ENCODE peak calls at places on chromosomes 12 and 14, in eight cellular contexts. One of them, this sample, is unnamed.
A peak's percentile ranks its signal among the peaks of the same experiment; 100 is the strongest.

GRCh38 chr14:52348796-52349195 is 34.7 kb downstream of the PTGER2 start:
- DNase-seq in NCI-H2171 treated with DMSO at 0.1 percent for 48 hours: no peak
- DNase-seq in foreskin fibroblast: peak; percentile 76
- DNase-seq in endothelial cell: no peak
- DNase-seq in activated CD4-positive, alpha-beta T cell treated with anti-CD3 and anti-CD28 coated beads for 48 hours: no peak
- DNase-seq in amygdala: no peak
- DNase-seq in activated CD8-positive, alpha-beta memory T cell treated with anti-CD3 and anti-CD28 coated beads, Interleukin-2, amount 50 U/mL, for 4 hours: no peak
- DNase-seq in stromal cell of bone marrow: no peak
- DNase-seq in this sample: no peak

GRCh38 chr12:128228581-128228980 is 38.4 kb upstream of the TMEM132C start:
- DNase-seq in foreskin fibroblast: no peak
- DNase-seq in endothelial cell: no peak
- DNase-seq in stromal cell of bone marrow: no peak
- DNase-seq in activated CD8-positive, alpha-beta memory T cell treated with anti-CD3 and anti-CD28 coated beads, Interleukin-2, amount 50 U/mL, for 4 hours: no peak
- DNase-seq in activated CD4-positive, alpha-beta T cell treated with anti-CD3 and anti-CD28 coated beads for 48 hours: no peak
- DNase-seq in amygdala: no peak
- DNase-seq in NCI-H2171 treated with DMSO at 0.1 percent for 48 hours: no peak
- DNase-seq in this sample: no peak

GRCh38 chr12:59596232-59597143 is 659 bp downstream of the SLC16A7 start:
- DNase-seq in endothelial cell: peak; percentile 72
- DNase-seq in NCI-H2171 treated with DMSO at 0.1 percent for 48 hours: peak; percentile 82
- DNase-seq in activated CD4-positive, alpha-beta T cell treated with anti-CD3 and anti-CD28 coated beads for 48 hours: peak; percentile 84
- DNase-seq in activated CD8-positive, alpha-beta memory T cell treated with anti-CD3 and anti-CD28 coated beads, Interleukin-2, amount 50 U/mL, for 4 hours: peak; percentile 83
- DNase-seq in amygdala: peak; percentile 79
- DNase-seq in stromal cell of bone marrow: peak; percentile 58
- DNase-seq in foreskin fibroblast: peak; percentile 95
- DNase-seq in this sample: peak; percentile 33

GRCh38 chr14:99853206-99853605 is 60.0 kb downstream of the EML1 start:
- DNase-seq in activated CD4-positive, alpha-beta T cell treated with anti-CD3 and anti-CD28 coated beads for 48 hours: peak; percentile 5
- DNase-seq in foreskin fibroblast: peak; percentile 15
- DNase-seq in stromal cell of bone marrow: no peak
- DNase-seq in amygdala: no peak
- DNase-seq in endothelial cell: no peak
- DNase-seq in NCI-H2171 treated with DMSO at 0.1 percent for 48 hours: peak; percentile 13
- DNase-seq in activated CD8-positive, alpha-beta memory T cell treated with anti-CD3 and anti-CD28 coated beads, Interleukin-2, amount 50 U/mL, for 4 hours: no peak
- DNase-seq in this sample: no peak

GRCh38 chr12:66514581-66514980 is 164.3 kb downstream of the GRIP1 start:
- DNase-seq in foreskin fibroblast: peak; percentile 9
- DNase-seq in activated CD8-positive, alpha-beta memory T cell treated with anti-CD3 and anti-CD28 coated beads, Interleukin-2, amount 50 U/mL, for 4 hours: no peak
- DNase-seq in endothelial cell: no peak
- DNase-seq in activated CD4-positive, alpha-beta T cell treated with anti-CD3 and anti-CD28 coated beads for 48 hours: no peak
- DNase-seq in amygdala: no peak
- DNase-seq in stromal cell of bone marrow: peak; percentile 37
- DNase-seq in NCI-H2171 treated with DMSO at 0.1 percent for 48 hours: no peak
- DNase-seq in this sample: no peak

GRCh38 chr14:52840916-52841315 is 49.5 kb upstream of the GNPNAT1 start:
- DNase-seq in endothelial cell: no peak
- DNase-seq in stromal cell of bone marrow: peak; percentile 73
- DNase-seq in activated CD8-positive, alpha-beta memory T cell treated with anti-CD3 and anti-CD28 coated beads, Interleukin-2, amount 50 U/mL, for 4 hours: no peak
- DNase-seq in amygdala: no peak
- DNase-seq in NCI-H2171 treated with DMSO at 0.1 percent for 48 hours: no peak
- DNase-seq in activated CD4-positive, alpha-beta T cell treated with anti-CD3 and anti-CD28 coated beads for 48 hours: no peak
- DNase-seq in foreskin fibroblast: peak; percentile 91
- DNase-seq in this sample: peak; percentile 67

GRCh38 chr12:43692064-43692463 is 66.5 kb downstream of the PUS7L start:
- DNase-seq in foreskin fibroblast: peak; percentile 57
- DNase-seq in amygdala: no peak
- DNase-seq in activated CD4-positive, alpha-beta T cell treated with anti-CD3 and anti-CD28 coated beads for 48 hours: no peak
- DNase-seq in NCI-H2171 treated with DMSO at 0.1 percent for 48 hours: peak; percentile 2
- DNase-seq in stromal cell of bone marrow: peak; percentile 3
- DNase-seq in activated CD8-positive, alpha-beta memory T cell treated with anti-CD3 and anti-CD28 coated beads, Interleukin-2, amount 50 U/mL, for 4 hours: no peak
- DNase-seq in endothelial cell: no peak
- DNase-seq in this sample: peak; percentile 9

GRCh38 chr14:93941293-93941910 is 14.3 kb downstream of the FAM181A start:
- DNase-seq in foreskin fibroblast: peak; percentile 77
- DNase-seq in endothelial cell: no peak
- DNase-seq in activated CD8-positive, alpha-beta memory T cell treated with anti-CD3 and anti-CD28 coated beads, Interleukin-2, amount 50 U/mL, for 4 hours: no peak
- DNase-seq in amygdala: no peak
- DNase-seq in NCI-H2171 treated with DMSO at 0.1 percent for 48 hours: peak; percentile 94
- DNase-seq in stromal cell of bone marrow: no peak
- DNase-seq in activated CD4-positive, alpha-beta T cell treated with anti-CD3 and anti-CD28 coated beads for 48 hours: no peak
- DNase-seq in this sample: no peak

GRCh38 chr14:103650213-103650612 is 21.2 kb downstream of the KLC1 start:
- DNase-seq in activated CD4-positive, alpha-beta T cell treated with anti-CD3 and anti-CD28 coated beads for 48 hours: no peak
- DNase-seq in amygdala: no peak
- DNase-seq in stromal cell of bone marrow: no peak
- DNase-seq in NCI-H2171 treated with DMSO at 0.1 percent for 48 hours: no peak
- DNase-seq in activated CD8-positive, alpha-beta memory T cell treated with anti-CD3 and anti-CD28 coated beads, Interleukin-2, amount 50 U/mL, for 4 hours: no peak
- DNase-seq in foreskin fibroblast: no peak
- DNase-seq in endothelial cell: no peak
- DNase-seq in this sample: no peak

GRCh38 chr14:91361236-91361811 is 56.3 kb downstream of the CCDC88C start:
- DNase-seq in foreskin fibroblast: no peak
- DNase-seq in activated CD8-positive, alpha-beta memory T cell treated with anti-CD3 and anti-CD28 coated beads, Interleukin-2, amount 50 U/mL, for 4 hours: no peak
- DNase-seq in activated CD4-positive, alpha-beta T cell treated with anti-CD3 and anti-CD28 coated beads for 48 hours: no peak
- DNase-seq in endothelial cell: no peak
- DNase-seq in NCI-H2171 treated with DMSO at 0.1 percent for 48 hours: no peak
- DNase-seq in stromal cell of bone marrow: no peak
- DNase-seq in amygdala: no peak
- DNase-seq in this sample: no peak

GRCh38 chr12:95316798-95317197 is 99.2 kb downstream of the VEZT start:
- DNase-seq in stromal cell of bone marrow: no peak
- DNase-seq in amygdala: no peak
- DNase-seq in endothelial cell: no peak
- DNase-seq in activated CD4-positive, alpha-beta T cell treated with anti-CD3 and anti-CD28 coated beads for 48 hours: no peak
- DNase-seq in foreskin fibroblast: no peak
- DNase-seq in activated CD8-positive, alpha-beta memory T cell treated with anti-CD3 and anti-CD28 coated beads, Interleukin-2, amount 50 U/mL, for 4 hours: no peak
- DNase-seq in NCI-H2171 treated with DMSO at 0.1 percent for 48 hours: no peak
- DNase-seq in this sample: no peak

GRCh38 chr14:55508676-55509075 is 68.3 kb upstream of the TBPL2 start:
- DNase-seq in activated CD8-positive, alpha-beta memory T cell treated with anti-CD3 and anti-CD28 coated beads, Interleukin-2, amount 50 U/mL, for 4 hours: no peak
- DNase-seq in endothelial cell: no peak
- DNase-seq in foreskin fibroblast: peak; percentile 5
- DNase-seq in NCI-H2171 treated with DMSO at 0.1 percent for 48 hours: no peak
- DNase-seq in stromal cell of bone marrow: no peak
- DNase-seq in amygdala: no peak
- DNase-seq in activated CD4-positive, alpha-beta T cell treated with anti-CD3 and anti-CD28 coated beads for 48 hours: no peak
- DNase-seq in this sample: no peak

GRCh38 chr12:100753837-100754236 is 40.7 kb upstream of the ANO4 start:
- DNase-seq in endothelial cell: no peak
- DNase-seq in foreskin fibroblast: peak; percentile 11
- DNase-seq in NCI-H2171 treated with DMSO at 0.1 percent for 48 hours: peak; percentile 8
- DNase-seq in amygdala: no peak
- DNase-seq in activated CD8-positive, alpha-beta memory T cell treated with anti-CD3 and anti-CD28 coated beads, Interleukin-2, amount 50 U/mL, for 4 hours: no peak
- DNase-seq in activated CD4-positive, alpha-beta T cell treated with anti-CD3 and anti-CD28 coated beads for 48 hours: no peak
- DNase-seq in stromal cell of bone marrow: no peak
- DNase-seq in this sample: no peak

GRCh38 chr14:77682158-77682553 is 25.7 kb downstream of the ALKBH1 start:
- DNase-seq in stromal cell of bone marrow: peak; percentile 4
- DNase-seq in endothelial cell: no peak
- DNase-seq in NCI-H2171 treated with DMSO at 0.1 percent for 48 hours: no peak
- DNase-seq in activated CD4-positive, alpha-beta T cell treated with anti-CD3 and anti-CD28 coated beads for 48 hours: no peak
- DNase-seq in amygdala: no peak
- DNase-seq in activated CD8-positive, alpha-beta memory T cell treated with anti-CD3 and anti-CD28 coated beads, Interleukin-2, amount 50 U/mL, for 4 hours: no peak
- DNase-seq in foreskin fibroblast: peak; percentile 33
- DNase-seq in this sample: no peak

GRCh38 chr14:63426838-63427237 is 108.1 kb upstream of the GPHB5 start:
- DNase-seq in foreskin fibroblast: no peak
- DNase-seq in activated CD4-positive, alpha-beta T cell treated with anti-CD3 and anti-CD28 coated beads for 48 hours: no peak
- DNase-seq in endothelial cell: no peak
- DNase-seq in activated CD8-positive, alpha-beta memory T cell treated with anti-CD3 and anti-CD28 coated beads, Interleukin-2, amount 50 U/mL, for 4 hours: no peak
- DNase-seq in NCI-H2171 treated with DMSO at 0.1 percent for 48 hours: no peak
- DNase-seq in amygdala: no peak
- DNase-seq in stromal cell of bone marrow: no peak
- DNase-seq in this sample: no peak

GRCh38 chr12:109681986-109682707 is 31.5 kb upstream of the FAM222A start:
- DNase-seq in endothelial cell: no peak
- DNase-seq in stromal cell of bone marrow: no peak
- DNase-seq in activated CD8-positive, alpha-beta memory T cell treated with anti-CD3 and anti-CD28 coated beads, Interleukin-2, amount 50 U/mL, for 4 hours: no peak
- DNase-seq in NCI-H2171 treated with DMSO at 0.1 percent for 48 hours: no peak
- DNase-seq in activated CD4-positive, alpha-beta T cell treated with anti-CD3 and anti-CD28 coated beads for 48 hours: no peak
- DNase-seq in foreskin fibroblast: no peak
- DNase-seq in amygdala: no peak
- DNase-seq in this sample: no peak

GRCh38 chr14:70622111-70622712 is 19.5 kb upstream of the TTC9 start:
- DNase-seq in stromal cell of bone marrow: peak; percentile 25
- DNase-seq in NCI-H2171 treated with DMSO at 0.1 percent for 48 hours: peak; percentile 80
- DNase-seq in endothelial cell: peak; percentile 68
- DNase-seq in activated CD4-positive, alpha-beta T cell treated with anti-CD3 and anti-CD28 coated beads for 48 hours: peak; percentile 61
- DNase-seq in activated CD8-positive, alpha-beta memory T cell treated with anti-CD3 and anti-CD28 coated beads, Interleukin-2, amount 50 U/mL, for 4 hours: peak; percentile 50
- DNase-seq in foreskin fibroblast: peak; percentile 47
- DNase-seq in amygdala: no peak
- DNase-seq in this sample: peak; percentile 16

GRCh38 chr14:52071675-52072074 is 2.8 kb upstream of the NID2 start:
- DNase-seq in activated CD8-positive, alpha-beta memory T cell treated with anti-CD3 and anti-CD28 coated beads, Interleukin-2, amount 50 U/mL, for 4 hours: no peak
- DNase-seq in activated CD4-positive, alpha-beta T cell treated with anti-CD3 and anti-CD28 coated beads for 48 hours: no peak
- DNase-seq in amygdala: no peak
- DNase-seq in stromal cell of bone marrow: no peak
- DNase-seq in endothelial cell: no peak
- DNase-seq in foreskin fibroblast: peak; percentile 70
- DNase-seq in NCI-H2171 treated with DMSO at 0.1 percent for 48 hours: no peak
- DNase-seq in this sample: no peak

GRCh38 chr12:112170376-112170775 is 45.0 kb downstream of the TRAFD1 start:
- DNase-seq in foreskin fibroblast: peak; percentile 37
- DNase-seq in stromal cell of bone marrow: no peak
- DNase-seq in amygdala: no peak
- DNase-seq in activated CD8-positive, alpha-beta memory T cell treated with anti-CD3 and anti-CD28 coated beads, Interleukin-2, amount 50 U/mL, for 4 hours: peak; percentile 31
- DNase-seq in activated CD4-positive, alpha-beta T cell treated with anti-CD3 and anti-CD28 coated beads for 48 hours: peak; percentile 33
- DNase-seq in NCI-H2171 treated with DMSO at 0.1 percent for 48 hours: no peak
- DNase-seq in endothelial cell: peak; percentile 36
- DNase-seq in this sample: peak; percentile 78

GRCh38 chr14:91866511-91867295 is 633 bp downstream of the TC2N start:
- DNase-seq in endothelial cell: no peak
- DNase-seq in activated CD4-positive, alpha-beta T cell treated with anti-CD3 and anti-CD28 coated beads for 48 hours: no peak
- DNase-seq in stromal cell of bone marrow: no peak
- DNase-seq in foreskin fibroblast: no peak
- DNase-seq in activated CD8-positive, alpha-beta memory T cell treated with anti-CD3 and anti-CD28 coated beads, Interleukin-2, amount 50 U/mL, for 4 hours: no peak
- DNase-seq in NCI-H2171 treated with DMSO at 0.1 percent for 48 hours: no peak
- DNase-seq in amygdala: no peak
- DNase-seq in this sample: no peak

GRCh38 chr14:70278281-70278680 is 81.2 kb downstream of the COX16 start:
- DNase-seq in NCI-H2171 treated with DMSO at 0.1 percent for 48 hours: no peak
- DNase-seq in foreskin fibroblast: no peak
- DNase-seq in activated CD8-positive, alpha-beta memory T cell treated with anti-CD3 and anti-CD28 coated beads, Interleukin-2, amount 50 U/mL, for 4 hours: no peak
- DNase-seq in activated CD4-positive, alpha-beta T cell treated with anti-CD3 and anti-CD28 coated beads for 48 hours: no peak
- DNase-seq in stromal cell of bone marrow: no peak
- DNase-seq in amygdala: no peak
- DNase-seq in endothelial cell: no peak
- DNase-seq in this sample: no peak

GRCh38 chr14:20429801-20430669 is 5.9 kb downstream of the KLHL33 start:
- DNase-seq in endothelial cell: no peak
- DNase-seq in amygdala: peak; percentile 14
- DNase-seq in foreskin fibroblast: no peak
- DNase-seq in NCI-H2171 treated with DMSO at 0.1 percent for 48 hours: no peak
- DNase-seq in activated CD4-positive, alpha-beta T cell treated with anti-CD3 and anti-CD28 coated beads for 48 hours: no peak
- DNase-seq in stromal cell of bone marrow: no peak
- DNase-seq in activated CD8-positive, alpha-beta memory T cell treated with anti-CD3 and anti-CD28 coated beads, Interleukin-2, amount 50 U/mL, for 4 hours: peak; percentile 23
- DNase-seq in this sample: no peak

GRCh38 chr12:20508362-20508761 is 140.0 kb downstream of the PDE3A start:
- DNase-seq in activated CD8-positive, alpha-beta memory T cell treated with anti-CD3 and anti-CD28 coated beads, Interleukin-2, amount 50 U/mL, for 4 hours: no peak
- DNase-seq in foreskin fibroblast: no peak
- DNase-seq in amygdala: no peak
- DNase-seq in endothelial cell: no peak
- DNase-seq in NCI-H2171 treated with DMSO at 0.1 percent for 48 hours: no peak
- DNase-seq in stromal cell of bone marrow: no peak
- DNase-seq in activated CD4-positive, alpha-beta T cell treated with anti-CD3 and anti-CD28 coated beads for 48 hours: no peak
- DNase-seq in this sample: no peak

GRCh38 chr14:74437654-74438053 is 11.6 kb upstream of the SYNDIG1L start:
- DNase-seq in endothelial cell: peak; percentile 55
- DNase-seq in activated CD4-positive, alpha-beta T cell treated with anti-CD3 and anti-CD28 coated beads for 48 hours: no peak
- DNase-seq in stromal cell of bone marrow: no peak
- DNase-seq in activated CD8-positive, alpha-beta memory T cell treated with anti-CD3 and anti-CD28 coated beads, Interleukin-2, amount 50 U/mL, for 4 hours: no peak
- DNase-seq in foreskin fibroblast: peak; percentile 25
- DNase-seq in NCI-H2171 treated with DMSO at 0.1 percent for 48 hours: no peak
- DNase-seq in amygdala: no peak
- DNase-seq in this sample: no peak

GRCh38 chr12:89019439-89020120 is 332.7 kb downstream of the DUSP6 start:
- DNase-seq in amygdala: peak; percentile 45
- DNase-seq in activated CD4-positive, alpha-beta T cell treated with anti-CD3 and anti-CD28 coated beads for 48 hours: peak; percentile 76
- DNase-seq in endothelial cell: peak; percentile 80
- DNase-seq in NCI-H2171 treated with DMSO at 0.1 percent for 48 hours: peak; percentile 63
- DNase-seq in activated CD8-positive, alpha-beta memory T cell treated with anti-CD3 and anti-CD28 coated beads, Interleukin-2, amount 50 U/mL, for 4 hours: peak; percentile 65
- DNase-seq in foreskin fibroblast: peak; percentile 93
- DNase-seq in stromal cell of bone marrow: peak; percentile 79
- DNase-seq in this sample: peak; percentile 56

GRCh38 chr12:120041386-120042231 is 52.6 kb downstream of the BICDL1 start:
- DNase-seq in amygdala: no peak
- DNase-seq in stromal cell of bone marrow: no peak
- DNase-seq in activated CD4-positive, alpha-beta T cell treated with anti-CD3 and anti-CD28 coated beads for 48 hours: peak; percentile 26
- DNase-seq in foreskin fibroblast: no peak
- DNase-seq in NCI-H2171 treated with DMSO at 0.1 percent for 48 hours: no peak
- DNase-seq in endothelial cell: no peak
- DNase-seq in activated CD8-positive, alpha-beta memory T cell treated with anti-CD3 and anti-CD28 coated beads, Interleukin-2, amount 50 U/mL, for 4 hours: peak; percentile 32
- DNase-seq in this sample: no peak

GRCh38 chr14:24430682-24431568 is 1.2 kb downstream of the KHNYN start:
- DNase-seq in activated CD4-positive, alpha-beta T cell treated with anti-CD3 and anti-CD28 coated beads for 48 hours: peak; percentile 85
- DNase-seq in foreskin fibroblast: peak; percentile 93
- DNase-seq in NCI-H2171 treated with DMSO at 0.1 percent for 48 hours: no peak
- DNase-seq in activated CD8-positive, alpha-beta memory T cell treated with anti-CD3 and anti-CD28 coated beads, Interleukin-2, amount 50 U/mL, for 4 hours: peak; percentile 47
- DNase-seq in amygdala: no peak
- DNase-seq in endothelial cell: no peak
- DNase-seq in stromal cell of bone marrow: peak; percentile 57
- DNase-seq in this sample: peak; percentile 54

GRCh38 chr14:76762617-76763361 is 1.5 kb downstream of the VASH1 start:
- DNase-seq in endothelial cell: no peak
- DNase-seq in foreskin fibroblast: peak; percentile 50
- DNase-seq in NCI-H2171 treated with DMSO at 0.1 percent for 48 hours: no peak
- DNase-seq in stromal cell of bone marrow: no peak
- DNase-seq in activated CD4-positive, alpha-beta T cell treated with anti-CD3 and anti-CD28 coated beads for 48 hours: no peak
- DNase-seq in amygdala: no peak
- DNase-seq in activated CD8-positive, alpha-beta memory T cell treated with anti-CD3 and anti-CD28 coated beads, Interleukin-2, amount 50 U/mL, for 4 hours: no peak
- DNase-seq in this sample: no peak

GRCh38 chr14:75577724-75578098 is 709 bp upstream of the FLVCR2 start:
- DNase-seq in NCI-H2171 treated with DMSO at 0.1 percent for 48 hours: peak; percentile 68
- DNase-seq in amygdala: peak; percentile 65
- DNase-seq in stromal cell of bone marrow: peak; percentile 74
- DNase-seq in activated CD8-positive, alpha-beta memory T cell treated with anti-CD3 and anti-CD28 coated beads, Interleukin-2, amount 50 U/mL, for 4 hours: peak; percentile 67
- DNase-seq in activated CD4-positive, alpha-beta T cell treated with anti-CD3 and anti-CD28 coated beads for 48 hours: peak; percentile 85
- DNase-seq in foreskin fibroblast: peak; percentile 94
- DNase-seq in endothelial cell: peak; percentile 85
- DNase-seq in this sample: peak; percentile 83

GRCh38 chr14:69153848-69154208 is 909 bp upstream of the DCAF5 start:
- DNase-seq in activated CD4-positive, alpha-beta T cell treated with anti-CD3 and anti-CD28 coated beads for 48 hours: no peak
- DNase-seq in foreskin fibroblast: peak; percentile 71
- DNase-seq in amygdala: no peak
- DNase-seq in stromal cell of bone marrow: no peak
- DNase-seq in activated CD8-positive, alpha-beta memory T cell treated with anti-CD3 and anti-CD28 coated beads, Interleukin-2, amount 50 U/mL, for 4 hours: no peak
- DNase-seq in endothelial cell: no peak
- DNase-seq in NCI-H2171 treated with DMSO at 0.1 percent for 48 hours: no peak
- DNase-seq in this sample: peak; percentile 19